ENCODE peak calls at places on chromosome 7, in seven cellular contexts. D is stomach, O is GM12878, H is GM23338, Q is SK-N-SH, N is spleen, K is HL-60. I is an unnamed sample.

GRCh38 chr7:155749578-155749977 is 62.7 kb downstream of the SHH start:
- DNase-seq in D (no peak), O (no peak), H (no peak), Q (no peak), N (no peak), K (no peak), I (no peak)

GRCh38 chr7:135670179-135670578 is 7.9 kb downstream of the STMP1 start:
- DNase-seq in D (no peak), O (no peak), H (no peak), Q (no peak), N (no peak), K (no peak), I (no peak)

GRCh38 chr7:114502454-114503254 is 88.0 kb downstream of the FOXP2 start:
- DNase-seq in D (no peak), O (no peak), H (no peak), Q (no peak), N (no peak), K (no peak), I (peak)

GRCh38 chr7:130492519-130493274 is 812 bp downstream of the MEST start:
- DNase-seq in D (no peak), O (no peak), H (peak), Q (peak), N (no peak), K (no peak), I (peak)

GRCh38 chr7:87628780-87629569 is 777 bp downstream of the RUNDC3B start:
- DNase-seq in D (peak), O (no peak), H (peak), Q (peak), N (peak), K (no peak), I (peak)

GRCh38 chr7:85851571-85852193 is 664.8 kb upstream of the SEMA3D start:
- DNase-seq in D (no peak), O (no peak), H (peak), Q (peak), N (no peak), K (no peak), I (peak)

GRCh38 chr7:35748348-35748747 is 52.5 kb upstream of the SEPTIN7 start:
- DNase-seq in D (no peak), O (no peak), H (peak), Q (no peak), N (no peak), K (no peak), I (no peak)

GRCh38 chr7:17274551-17275245 is 23.8 kb upstream of the AHR start:
- DNase-seq in D (no peak), O (no peak), H (no peak), Q (no peak), N (no peak), K (no peak), I (peak)

GRCh38 chr7:14891289-14891688 is 11.3 kb downstream of the DGKB start:
- DNase-seq in D (no peak), O (no peak), H (no peak), Q (no peak), N (no peak), K (no peak), I (no peak)

GRCh38 chr7:64881461-64882287 is 21.4 kb upstream of the ZNF273 start:
- DNase-seq in D (peak), O (no peak), H (no peak), Q (peak), N (no peak), K (no peak), I (no peak)

GRCh38 chr7:105256621-105257283 is 132.0 kb downstream of the SRPK2 start:
- DNase-seq in D (no peak), O (no peak), H (no peak), Q (no peak), N (no peak), K (no peak), I (no peak)

GRCh38 chr7:105257338-105257737 is 131.4 kb downstream of the SRPK2 start:
- DNase-seq in D (no peak), O (no peak), H (no peak), Q (peak), N (no peak), K (no peak), I (no peak)

GRCh38 chr7:105267244-105267643 is 121.5 kb downstream of the SRPK2 start:
- DNase-seq in D (no peak), O (no peak), H (no peak), Q (no peak), N (no peak), K (no peak), I (no peak)

GRCh38 chr7:105264707-105265106 is 124.0 kb downstream of the SRPK2 start:
- DNase-seq in D (no peak), O (no peak), H (no peak), Q (no peak), N (no peak), K (no peak), I (no peak)

GRCh38 chr7:105261689-105262088 is 127.0 kb downstream of the SRPK2 start:
- DNase-seq in D (no peak), O (no peak), H (no peak), Q (no peak), N (no peak), K (no peak), I (no peak)
- H3K27ac ChIP-seq in D (no peak), O (no peak), H (no peak), Q (no peak), N (no peak), K (no peak), I (no peak)

DNA sequence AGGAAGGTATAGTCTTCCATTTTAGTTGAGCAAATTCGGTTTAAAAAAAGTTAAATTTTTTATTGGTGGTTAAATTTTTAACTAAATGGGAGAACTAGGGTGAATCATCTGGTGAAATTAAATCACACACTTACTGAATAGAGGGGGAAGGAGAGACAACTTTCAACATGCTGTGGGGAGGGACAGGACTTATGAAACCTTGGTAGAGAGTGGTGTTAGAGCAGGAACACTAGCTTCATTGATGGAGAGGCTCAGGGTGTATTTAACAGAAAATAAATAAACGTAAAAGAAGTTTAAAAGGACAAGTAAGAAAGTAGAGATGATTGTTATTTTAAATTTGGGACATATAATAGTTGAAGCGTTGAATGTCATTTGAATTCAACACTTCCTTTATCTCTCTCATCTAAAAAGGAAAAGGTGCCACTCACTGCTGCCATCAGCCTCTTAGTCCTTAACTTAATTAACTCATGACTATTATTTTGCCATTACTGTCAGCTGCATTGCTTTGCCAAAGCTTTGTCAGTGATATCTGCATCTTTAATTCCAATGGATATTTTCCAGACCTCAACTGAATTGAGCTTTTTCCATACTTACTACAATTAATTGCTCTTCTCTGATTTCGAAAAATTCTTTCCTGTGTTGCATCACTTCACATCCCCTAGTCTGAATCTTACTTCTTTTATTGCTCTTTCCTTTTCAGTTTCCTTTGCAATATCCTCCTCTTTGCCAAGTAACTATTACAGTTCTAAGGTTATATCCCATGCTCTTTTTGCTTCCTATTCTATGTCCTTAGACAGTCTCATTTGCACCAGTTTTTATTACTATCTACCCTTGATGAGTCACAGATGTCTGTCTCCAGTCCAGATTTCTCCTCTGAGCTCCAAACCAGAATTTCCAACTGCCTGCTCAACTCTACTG is 71.7 kb downstream of the GNAT3 start:
- DNase-seq in D (no peak), O (no peak), H (no peak), Q (peak), N (no peak), K (no peak), I (peak)
- TF ChIP-seq POLR2AphosphoS5 in D (no peak), O (no peak), H (no peak), Q (peak), N (no peak), K (no peak), I (no peak)

DNA sequence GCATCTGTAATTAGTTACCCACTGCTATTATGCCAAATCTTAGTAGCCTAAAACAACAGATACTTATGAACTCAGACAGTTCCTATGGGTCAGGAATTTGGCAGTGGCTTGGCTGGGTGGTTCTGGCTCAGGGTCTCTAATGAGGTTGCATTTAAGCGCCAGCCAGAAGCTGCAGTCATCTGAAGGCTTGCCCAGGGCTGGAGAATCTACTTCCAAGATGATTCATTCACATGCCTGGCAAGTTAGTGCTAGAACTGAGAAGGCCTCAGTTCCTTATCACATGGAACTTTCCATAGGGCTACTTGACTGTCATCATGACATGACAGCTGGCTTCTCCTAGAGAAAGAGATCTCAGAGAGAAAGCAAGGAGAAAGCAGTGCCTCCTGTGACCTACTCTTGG is 121.3 kb downstream of the AVL9 start:
- DNase-seq in D (no peak), O (no peak), H (no peak), Q (no peak), N (no peak), K (no peak), I (peak)
- H3K27ac ChIP-seq in D (no peak), O (no peak), H (no peak), Q (peak), N (no peak), K (no peak), I (no peak)

GRCh38 chr7:44123190-44124003 is at the start of gene POLD2:
- DNase-seq in D (peak), O (peak), H (peak), Q (peak), N (peak), K (peak), I (peak)
- TF ChIP-seq POLR2AphosphoS5 in D (peak), O (peak), H (peak), Q (peak), N (peak), K (peak), I (peak)

GRCh38 chr7:11193888-11194287 is 220.2 kb downstream of the PHF14 start:
- DNase-seq in D (no peak), O (no peak), H (no peak), Q (no peak), N (no peak), K (no peak), I (no peak)
- H3K27ac ChIP-seq in D (peak), O (no peak), H (peak), Q (no peak), N (no peak), K (no peak), I (no peak)

GRCh38 chr7:149284850-149285580 is 23.0 kb downstream of the ZNF783 start:
- DNase-seq in D (peak), O (peak), H (peak), Q (peak), N (peak), K (peak), I (peak)
- TF ChIP-seq POLR2AphosphoS5 in D (peak), O (peak), H (peak), Q (peak), N (peak), K (no peak), I (peak)

DNA sequence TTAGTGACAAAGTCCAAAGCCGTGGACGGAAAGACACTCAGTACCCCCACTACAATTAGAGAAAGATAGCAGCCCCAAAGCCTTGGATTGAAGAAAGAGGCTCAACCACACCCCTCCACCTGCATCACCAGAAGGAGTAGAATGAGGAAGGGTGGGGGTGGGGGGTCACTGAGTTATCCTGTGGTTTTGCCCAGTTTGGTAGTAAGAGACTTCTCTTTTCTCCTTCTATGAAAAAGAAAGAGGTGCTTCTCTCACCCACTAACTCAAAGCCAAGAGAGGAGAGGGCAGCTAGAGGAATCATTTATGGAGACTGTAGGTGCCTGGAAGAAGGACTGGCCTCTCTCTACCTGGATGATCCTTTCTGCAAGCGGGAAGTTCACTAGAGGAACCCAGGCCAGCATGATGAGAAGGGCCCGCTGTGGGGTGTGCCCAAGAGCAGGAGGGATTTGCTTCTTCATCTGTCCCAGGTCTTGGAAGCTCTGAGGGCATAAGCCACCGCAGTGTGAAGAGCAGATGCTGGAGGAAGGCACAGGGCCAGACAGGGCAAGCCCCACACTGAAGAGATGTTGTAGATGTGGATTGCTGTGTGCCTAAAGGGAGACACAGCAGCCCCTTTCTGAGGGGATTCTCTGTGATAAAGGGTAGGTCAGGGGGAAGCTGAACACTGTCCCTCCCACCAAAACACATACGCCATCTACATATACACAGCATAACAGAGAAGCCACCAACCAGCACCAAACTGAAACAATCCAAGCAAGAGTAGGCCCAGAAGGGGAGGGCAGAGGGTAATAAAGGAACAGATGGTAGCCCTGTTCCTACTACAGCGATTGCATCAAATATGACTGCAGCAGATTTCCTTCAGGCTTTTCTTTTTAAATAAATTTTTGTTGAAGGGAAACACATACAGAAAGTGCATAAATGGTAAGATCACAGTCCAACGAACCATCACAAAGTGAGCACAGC is 25.8 kb upstream of the LANCL2 start:
- DNase-seq in D (no peak), O (no peak), H (no peak), Q (no peak), N (no peak), K (peak), I (no peak)
- H3K27ac ChIP-seq in D (no peak), O (no peak), H (no peak), Q (no peak), N (no peak), K (no peak), I (no peak)

DNA sequence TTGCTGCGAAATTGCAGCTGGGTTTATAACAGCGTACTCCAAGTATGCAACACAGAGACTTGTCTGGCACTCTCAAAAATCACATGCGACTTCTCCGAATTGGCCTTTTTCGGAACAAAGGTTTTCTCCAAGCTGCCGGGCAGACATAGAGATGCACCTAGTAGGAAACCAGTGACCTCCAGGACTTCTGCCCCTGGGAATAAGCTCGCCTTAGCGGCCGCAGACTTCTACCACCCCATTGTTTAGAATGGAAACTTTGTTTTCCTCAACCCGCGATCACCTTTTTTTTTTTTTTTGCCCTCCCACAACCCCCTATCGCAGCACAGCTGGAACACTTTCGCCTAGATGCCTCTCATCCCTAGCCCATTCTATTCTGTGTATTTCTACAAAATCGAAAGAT is 4.9 kb upstream of the HOXA10 start:
- DNase-seq in D (no peak), O (no peak), H (no peak), Q (no peak), N (peak), K (no peak), I (peak)
- TF ChIP-seq POLR2AphosphoS5 in D (no peak), O (no peak), H (no peak), Q (no peak), N (no peak), K (no peak), I (no peak)

DNA sequence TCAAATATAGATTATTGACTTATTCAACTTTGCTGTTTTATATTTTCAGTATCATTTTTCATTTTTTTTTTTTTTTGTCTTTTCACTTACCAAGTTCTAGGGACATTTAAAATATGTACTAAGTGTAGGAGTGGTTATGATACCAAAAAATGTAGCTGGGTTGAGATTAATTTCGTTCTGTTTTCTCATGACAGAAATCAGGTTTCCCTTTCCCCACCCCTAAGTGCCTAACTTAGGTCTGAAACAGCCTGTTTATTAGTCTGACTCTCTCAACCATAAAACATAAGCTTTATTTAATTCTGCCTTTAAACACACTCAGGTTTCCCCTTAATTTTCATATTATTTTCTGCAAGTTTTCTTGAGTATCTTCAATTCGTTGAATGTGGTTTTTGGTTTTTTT is 22.1 kb downstream of the TMEM106B start:
- DNase-seq in D (no peak), O (no peak), H (no peak), Q (no peak), N (no peak), K (no peak), I (no peak)
- H3K27ac ChIP-seq in D (no peak), O (no peak), H (no peak), Q (no peak), N (no peak), K (no peak), I (no peak)

GRCh38 chr7:1855396-1856160 is 185.5 kb downstream of the ELFN1 start:
- DNase-seq in D (no peak), O (no peak), H (no peak), Q (no peak), N (peak), K (no peak), I (no peak)
- TF ChIP-seq POLR2AphosphoS5 in D (no peak), O (no peak), H (no peak), Q (no peak), N (no peak), K (no peak), I (no peak)